ENCODE peak calls at places on chromosomes 12 and 14, in four cellular contexts. R is HCT116, C is HepG2, Y is H1. P is an unnamed sample. For H3K4me1, the result is how much of the 10 kb centered on the place peaks cover.

GRCh38 chr12:1357171-1357570 is 237.2 kb downstream of the FBXL14 start:
- DNase-seq in Y (no peak), C (no peak), R (no peak), P (no peak)

GRCh38 chr12:70543444-70543843 is 93.8 kb downstream of the PTPRB start:
- DNase-seq in C (peak), Y (no peak), R (peak), P (no peak)

GRCh38 chr12:76943004-76943403 is 64.2 kb upstream of the CSRP2 start:
- DNase-seq in C (no peak), R (no peak), Y (no peak), P (no peak)

GRCh38 chr14:101228949-101229541 is 325.5 kb upstream of the RTL1 start:
- DNase-seq in C (no peak), Y (no peak), R (no peak), P (no peak)

GRCh38 chr12:31234955-31235867 is 90.7 kb downstream of the SINHCAF start:
- DNase-seq in C (peak), Y (no peak), R (peak), P (peak)

GRCh38 chr12:100401660-100402059 is 44.8 kb downstream of the SLC17A8 start:
- DNase-seq in R (no peak), Y (no peak), C (no peak), P (no peak)

GRCh38 chr12:95633049-95633545 is 81.8 kb upstream of the USP44 start:
- DNase-seq in C (peak), Y (no peak), R (peak), P (no peak)

GRCh38 chr14:56133547-56133946 is 15.3 kb downstream of the PELI2 start:
- DNase-seq in R (no peak), C (no peak), Y (no peak), P (no peak)

GRCh38 chr12:65881965-65882413 is 57.7 kb downstream of the HMGA2 start:
- DNase-seq in Y (no peak), C (no peak), R (no peak), P (no peak)

GRCh38 chr12:75812341-75813018 is 219.1 kb downstream of the PHLDA1 start:
- DNase-seq in C (no peak), R (no peak), Y (peak), P (no peak)

GRCh38 chr12:7583471-7583870 is 79.9 kb upstream of the CD163 start:
- DNase-seq in C (no peak), R (no peak), Y (no peak), P (no peak)

GRCh38 chr12:7588703-7589329 is 76.9 kb downstream of the APOBEC1 start:
- DNase-seq in C (peak), R (peak), Y (no peak), P (peak)
- TF ChIP-seq FOSL1 in C (no peak), R (no peak), Y (no peak), P (no peak)

GRCh38 chr14:88364710-88365413 is 20.6 kb upstream of the SPATA7 start:
- DNase-seq in Y (peak), C (no peak), R (no peak), P (no peak)
- H3K4me1 ChIP-seq in Y (under half), C (under half), R (under half), P (under half)

GRCh38 chr12:110794623-110795280 is 52.0 kb upstream of the CCDC63 start:
- DNase-seq in Y (no peak), C (no peak), R (no peak), P (no peak)
- TF ChIP-seq FOSL1 in Y (no peak), C (no peak), R (no peak), P (no peak)

GRCh38 chr14:69675877-69676416 is 64.6 kb downstream of the SUSD6 start:
- DNase-seq in R (no peak), Y (no peak), C (no peak), P (no peak)
- H3K4me1 ChIP-seq in R (under half), Y (under half), C (under half), P (under half)

GRCh38 chr14:93976477-93977057 is at the start of gene ASB2:
- DNase-seq in C (no peak), Y (no peak), R (no peak), P (no peak)

GRCh38 chr14:93974299-93974698 is 2.1 kb downstream of the ASB2 start:
- DNase-seq in C (no peak), Y (no peak), R (no peak), P (no peak)

GRCh38 chr14:93975791-93976476 is 436 bp downstream of the ASB2 start:
- DNase-seq in Y (no peak), R (no peak), C (no peak), P (no peak)

GRCh38 chr14:93973607-93974006 is 2.8 kb downstream of the ASB2 start:
- DNase-seq in Y (no peak), R (no peak), C (no peak), P (no peak)

DNA sequence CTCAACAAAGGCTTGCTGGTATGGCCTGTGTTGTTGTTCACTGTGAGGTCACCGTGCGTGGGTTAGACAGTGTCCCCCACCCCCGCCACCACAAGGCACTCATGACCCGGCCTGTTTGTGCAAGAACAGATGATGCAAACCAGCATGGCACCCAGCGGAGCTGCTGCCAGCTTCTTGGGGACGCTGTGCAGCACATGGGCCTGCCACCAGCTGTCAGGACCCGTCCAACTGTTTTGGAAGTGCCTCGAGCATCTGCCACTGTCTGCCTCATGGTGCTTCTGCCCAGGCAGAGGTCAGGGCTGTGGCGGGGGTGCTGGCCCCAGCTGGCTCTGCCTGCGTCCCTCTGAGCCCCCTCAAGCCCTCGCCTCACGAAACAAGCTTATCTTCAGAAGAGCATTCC is 1.5 kb downstream of the ASB2 start:
- DNase-seq in Y (no peak), C (no peak), R (no peak), P (no peak)
- TF ChIP-seq FOSL1 in Y (no peak), C (no peak), R (no peak), P (no peak)

DNA sequence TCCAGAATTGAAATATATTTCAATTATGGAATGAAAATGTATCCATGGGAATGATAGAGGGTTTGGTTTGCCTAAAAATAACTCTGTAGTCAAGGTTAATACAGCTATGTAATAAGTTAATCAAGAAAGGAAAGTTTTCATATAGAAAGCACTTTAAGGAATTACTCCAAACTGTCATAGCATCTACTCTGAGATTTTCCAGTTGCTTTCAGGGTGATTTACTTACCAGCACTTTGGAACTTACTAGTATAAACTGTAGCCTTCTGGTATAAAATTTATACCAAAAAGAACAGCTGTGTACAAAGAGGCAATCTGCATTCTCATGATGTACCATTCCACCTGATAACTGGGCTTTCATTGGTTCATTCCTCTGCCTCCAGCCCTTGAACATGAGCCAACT is 87.1 kb downstream of the ARF6 start:
- DNase-seq in R (no peak), C (no peak), Y (no peak), P (no peak)
- H3K4me1 ChIP-seq in R (under half), C (under half), Y (under half), P (under half)

GRCh38 chr14:88682495-88683114 is 110.1 kb downstream of the EML5 start:
- DNase-seq in C (no peak), Y (peak), R (no peak), P (peak)
- TF ChIP-seq FOSL1 in C (no peak), Y (no peak), R (no peak), P (no peak)